ENCODE peak calls at places on chromosomes 13 and 19, in five cellular contexts. A is effector memory CD4-positive, alpha-beta T cell; I is GM12878; J is sigmoid colon; B is right atrium auricular region. V is an unnamed sample.

GRCh38 chr19:18922228-18922985 is 2.9 kb downstream of the DDX49 start:
- DNase-seq in B (no peak), J (no peak), I (no peak), A (no peak), V (no peak)

GRCh38 chr13:37369618-37370017 is 228.9 kb downstream of the POSTN start:
- DNase-seq in A (no peak), I (no peak), B (no peak), J (no peak), V (no peak)

GRCh38 chr19:39830406-39830805 is 3.6 kb downstream of the DYRK1B start:
- DNase-seq in A (no peak), I (no peak), J (no peak), B (no peak), V (no peak)

GRCh38 chr19:38277969-38278680 is 13.8 kb downstream of the SPINT2 start:
- DNase-seq in I (no peak), B (peak; percentile 83), A (no peak), J (no peak), V (no peak)

GRCh38 chr13:91544723-91545122 is 146.3 kb downstream of the GPC5 start:
- DNase-seq in I (no peak), B (no peak), A (no peak), J (no peak), V (no peak)

GRCh38 chr19:8429044-8429443 is 15.7 kb upstream of the HNRNPM start:
- DNase-seq in B (no peak), A (no peak), J (no peak), I (no peak), V (no peak)

GRCh38 chr19:10193666-10194499 is 870 bp downstream of the DNMT1 start:
- DNase-seq in J (no peak), A (peak; percentile 7), I (no peak), B (peak; percentile 59), V (peak; percentile 22)

GRCh38 chr13:26589754-26590153 is 32.3 kb downstream of the WASF3 start:
- DNase-seq in I (no peak), J (no peak), B (no peak), A (no peak), V (no peak)

DNA sequence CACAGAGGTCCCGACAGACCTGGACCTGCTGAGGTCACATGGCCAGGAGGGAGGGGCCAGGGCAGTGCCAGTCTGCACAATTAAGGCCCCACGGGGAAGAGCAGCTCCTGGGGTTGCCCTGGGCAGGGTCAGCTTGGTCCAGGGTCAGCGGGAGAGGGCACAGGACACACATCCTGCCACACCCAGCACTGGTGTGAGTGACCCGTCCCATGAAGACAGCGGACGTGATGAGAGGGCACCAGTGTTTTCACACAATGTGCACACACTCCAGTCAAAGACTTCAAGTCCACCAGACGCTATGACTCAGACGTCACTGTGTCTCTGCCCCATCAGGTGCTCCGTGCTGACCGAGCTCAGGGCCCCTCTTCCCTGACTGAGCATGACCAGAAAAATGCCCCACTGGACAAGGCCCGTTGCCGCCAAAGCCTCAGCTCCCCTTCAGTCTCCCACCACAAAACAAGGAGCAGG is 4.2 kb downstream of the TMEM259 start:
- DNase-seq in B (no peak), J (peak; percentile 75), A (no peak), I (no peak), V (peak; percentile 52)
- H3K4me1 ChIP-seq in B (no peaks in the 10 kb centered on the region), J (no peaks in the 10 kb centered on the region), A (peaks cover 41% of the 10 kb centered on the region), I (peaks cover 32% of the 10 kb centered on the region), V (peaks cover 41% of the 10 kb centered on the region)

DNA sequence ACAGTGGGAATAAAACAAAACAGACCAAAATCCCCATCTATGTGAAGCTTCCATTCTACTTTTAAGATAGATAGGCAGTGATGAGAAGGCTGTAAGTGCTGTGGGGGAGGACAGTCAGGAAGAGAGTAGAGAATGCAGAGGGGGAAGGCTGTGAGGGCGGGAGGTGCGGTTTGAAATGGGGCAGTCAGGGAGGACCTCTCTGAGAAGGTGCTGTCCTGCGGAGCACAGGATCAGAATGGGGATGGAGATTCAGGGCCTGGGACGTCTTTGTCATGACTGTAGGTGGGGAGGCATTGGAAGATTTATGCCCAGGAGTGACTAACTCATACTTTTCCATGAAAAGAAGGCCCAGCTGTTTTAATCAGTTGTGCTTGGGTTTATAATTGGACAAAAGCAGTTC is 3.9 kb upstream of the GPR183 start:
- DNase-seq in A (no peak), I (no peak), B (no peak), J (no peak), V (no peak)
- H3K27ac ChIP-seq in A (peak overlapping the region; percentile 51), I (peak overlapping the region; percentile 93), B (no peak overlapping the region), J (peak overlapping the region; percentile 57), V (no peak overlapping the region)

DNA sequence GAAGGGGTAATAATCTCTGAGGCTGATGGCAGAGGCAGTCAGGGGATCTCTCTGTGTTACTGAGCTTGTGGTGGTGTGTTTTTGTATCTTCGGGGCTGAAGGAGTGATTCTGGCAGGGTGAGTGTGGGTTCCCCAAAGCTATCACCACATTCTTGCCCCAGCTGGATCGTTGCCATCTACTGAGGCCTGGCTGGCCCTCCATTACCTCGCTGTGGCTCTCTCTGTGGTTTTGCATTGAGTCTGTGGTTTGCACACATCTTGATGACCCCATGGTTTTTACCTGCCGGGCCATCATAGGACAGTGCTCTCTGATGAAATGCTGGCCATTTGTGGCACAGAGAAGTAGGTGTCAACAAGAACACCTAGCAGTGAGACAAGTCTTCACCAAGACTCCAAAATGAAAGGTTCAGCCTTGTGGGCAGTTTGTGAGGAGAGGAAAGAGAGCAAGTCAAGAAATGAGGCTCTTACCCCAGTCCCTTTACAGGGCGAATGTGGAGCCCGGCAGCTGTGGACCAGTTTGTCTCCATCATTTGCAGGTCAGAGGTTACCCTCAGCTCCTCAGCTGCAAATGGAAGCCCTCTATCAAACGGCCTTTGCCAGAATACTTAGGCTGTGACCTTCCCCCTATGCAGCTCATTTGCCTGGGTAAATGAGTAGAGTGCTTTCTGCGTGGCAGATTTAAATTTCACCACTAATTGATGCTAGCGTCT is 69.0 kb upstream of the NPAS1 start:
- DNase-seq in B (no peak), I (no peak), J (no peak), A (no peak), V (no peak)
- H3K4me1 ChIP-seq in B (no peaks in the 10 kb centered on the region), I (peaks cover 37% of the 10 kb centered on the region), J (no peaks in the 10 kb centered on the region), A (peaks cover 38% of the 10 kb centered on the region), V (peaks cover 27% of the 10 kb centered on the region)

DNA sequence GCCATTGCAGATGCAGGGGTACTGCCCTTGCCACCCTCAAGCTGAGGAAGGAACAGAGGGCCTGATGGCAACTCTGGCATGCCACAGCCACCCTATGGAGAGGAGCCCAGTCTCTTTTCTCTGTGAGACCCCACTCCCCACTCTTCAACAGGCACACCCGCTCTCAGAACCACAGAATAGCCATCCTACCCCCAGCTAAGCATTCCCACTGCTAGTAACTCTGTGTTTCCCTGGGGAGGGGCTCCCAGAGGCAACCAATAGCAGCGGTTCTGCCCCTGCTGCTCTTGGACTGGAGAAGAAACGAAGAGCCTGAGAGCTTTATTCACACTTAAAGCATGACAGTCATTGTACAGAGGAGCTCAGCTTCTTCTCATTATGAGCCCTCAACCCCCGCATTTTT is 49.3 kb downstream of the UBL3 start:
- DNase-seq in A (no peak), I (no peak), B (no peak), J (no peak), V (no peak)
- H3K27ac ChIP-seq in A (no peak overlapping the region), I (no peak overlapping the region), B (no peak overlapping the region), J (no peak overlapping the region), V (no peak overlapping the region)

DNA sequence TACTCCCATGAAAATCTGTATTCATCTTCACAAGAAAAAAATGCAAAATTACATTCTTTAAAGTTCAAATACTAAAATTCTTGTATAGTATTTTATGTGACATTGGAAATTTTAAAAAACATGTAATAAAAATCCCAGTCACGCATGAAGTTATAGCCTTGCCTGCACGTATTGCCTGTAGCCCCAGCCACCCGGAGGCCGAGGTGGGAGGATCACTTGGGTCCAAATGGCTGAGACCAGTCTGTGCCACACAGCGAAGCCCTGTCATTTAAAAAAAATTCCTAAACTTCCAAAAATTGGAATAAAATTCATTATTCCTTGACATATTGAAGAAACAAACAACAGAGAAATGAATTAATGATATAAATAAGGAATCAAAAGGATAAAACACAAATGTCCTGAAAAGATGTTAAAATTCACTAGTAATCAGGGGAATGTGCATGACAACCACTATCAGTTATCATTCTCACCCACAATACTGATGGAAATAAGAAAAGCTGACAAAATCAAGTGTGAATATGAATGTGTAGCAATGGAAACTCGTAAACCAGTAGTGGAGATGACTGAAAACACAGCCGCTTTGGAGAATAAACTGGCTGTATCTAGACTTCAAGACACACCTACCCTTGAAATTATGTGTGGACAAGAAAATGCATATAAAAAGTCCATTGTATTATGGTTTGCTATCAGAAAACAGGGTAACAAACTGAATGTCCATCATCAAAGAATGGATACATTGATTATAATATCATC is 7.5 kb downstream of the CARD8 start:
- DNase-seq in B (no peak), A (no peak), J (no peak), I (no peak), V (no peak)
- H3K4me1 ChIP-seq in B (no peaks in the 10 kb centered on the region), A (peaks cover 34% of the 10 kb centered on the region), J (no peaks in the 10 kb centered on the region), I (peaks cover 16% of the 10 kb centered on the region), V (no peaks in the 10 kb centered on the region)

DNA sequence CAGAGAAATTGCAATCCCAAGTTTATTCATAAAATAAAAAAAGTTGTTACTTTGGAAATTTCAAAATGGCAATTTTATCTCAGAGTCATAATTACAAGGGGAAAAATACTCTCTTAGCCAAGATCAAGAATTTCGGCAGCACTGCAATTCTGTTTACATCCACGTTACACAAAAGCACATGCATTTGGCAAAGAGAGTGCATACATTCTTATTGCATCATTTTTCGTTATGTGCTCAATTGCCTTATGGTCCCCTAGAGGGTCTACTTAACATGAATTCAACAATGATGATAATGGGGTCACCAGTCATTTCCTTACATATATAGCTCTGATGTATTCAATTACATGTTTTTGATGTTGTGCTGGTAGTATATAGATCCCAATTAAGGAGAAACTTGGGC is 498.0 kb downstream of the DIAPH3 start:
- DNase-seq in I (no peak), J (no peak), B (no peak), A (no peak), V (no peak)
- H3K27ac ChIP-seq in I (no peak overlapping the region), J (no peak overlapping the region), B (no peak overlapping the region), A (no peak overlapping the region), V (no peak overlapping the region)

GRCh38 chr13:94552095-94552494 is 43.9 kb downstream of the TGDS start:
- DNase-seq in J (no peak), A (no peak), B (no peak), I (no peak), V (no peak)
- H3K4me1 ChIP-seq in J (no peaks in the 10 kb centered on the region), A (peaks cover 4% of the 10 kb centered on the region), B (no peaks in the 10 kb centered on the region), I (no peaks in the 10 kb centered on the region), V (peaks cover 5% of the 10 kb centered on the region)